ENCODE peak calls at places on chromosomes 7 and 10, in seven cellular contexts. C, D, V, N, O, J and U are unnamed samples.

GRCh38 chr7:87178320-87178719 is 26.1 kb downstream of the DMTF1 start:
- DNase-seq in N (no peak), O (no peak), V (no peak), J (no peak), D (no peak), C (no peak), U (no peak)

GRCh38 chr7:105246195-105247078 is 142.3 kb downstream of the SRPK2 start:
- DNase-seq in J (peak; percentile 67), C (no peak), O (no peak), D (no peak), N (no peak), V (no peak), U (no peak)

GRCh38 chr7:47520408-47520807 is 61.5 kb downstream of the TNS3 start:
- DNase-seq in O (no peak), N (no peak), D (no peak), V (peak; percentile 39), C (no peak), J (no peak), U (peak; percentile 85)

GRCh38 chr10:117754770-117755510 is 212.4 kb downstream of the EMX2 start:
- DNase-seq in N (no peak), D (no peak), V (no peak), J (no peak), O (no peak), C (no peak), U (no peak)

GRCh38 chr10:102644066-102644645 is at the start of gene TRIM8:
- DNase-seq in J (peak; percentile 66), D (no peak), C (no peak), V (peak; percentile 55), N (peak; percentile 61), O (peak; percentile 39), U (no peak)

GRCh38 chr7:121323515-121323914 is 5.3 kb upstream of the WNT16 start:
- DNase-seq in V (no peak), D (no peak), J (no peak), C (no peak), N (no peak), O (no peak), U (no peak)

GRCh38 chr7:92751902-92752901 is 84.2 kb downstream of the CDK6 start:
- DNase-seq in C (no peak), O (no peak), D (no peak), N (peak; percentile 91), V (peak; percentile 93), J (no peak), U (peak; percentile 98)

GRCh38 chr10:34520084-34520483 is 295.0 kb downstream of the PARD3 start:
- DNase-seq in D (no peak), O (no peak), J (no peak), N (no peak), C (no peak), V (peak; percentile 15), U (no peak)

GRCh38 chr7:55194522-55194921 is 170.6 kb upstream of the LANCL2 start:
- DNase-seq in N (no peak), J (no peak), O (no peak), D (no peak), C (no peak), V (no peak), U (no peak)

GRCh38 chr7:45072131-45073030 is 16.4 kb downstream of the NACAD start:
- DNase-seq in D (no peak), N (no peak), C (no peak), O (no peak), J (peak; percentile 65), V (no peak), U (no peak)

GRCh38 chr10:105207596-105207995 is 566.5 kb downstream of the SORCS3 start:
- DNase-seq in V (no peak), N (no peak), D (no peak), J (no peak), O (no peak), C (no peak), U (no peak)

GRCh38 chr7:66696774-66697191 is 43.8 kb upstream of the RABGEF1 start:
- DNase-seq in N (peak; percentile 28), V (peak; percentile 9), C (no peak), O (peak; percentile 25), J (peak; percentile 76), D (no peak), U (peak; percentile 22)

GRCh38 chr10:133139561-133140065 is 20.4 kb upstream of the KNDC1 start:
- DNase-seq in V (no peak), D (no peak), C (no peak), J (peak; percentile 27), O (no peak), N (no peak), U (no peak)

GRCh38 chr7:114405427-114405826 is 9.2 kb upstream of the FOXP2 start:
- DNase-seq in V (peak; percentile 30), D (no peak), N (peak; percentile 33), J (no peak), C (no peak), O (no peak), U (no peak)

GRCh38 chr10:61548371-61548770 is 95.2 kb upstream of the TMEM26 start:
- DNase-seq in N (no peak), D (no peak), O (no peak), V (no peak), J (no peak), C (no peak), U (no peak)

GRCh38 chr10:76973515-76974289 is 663.9 kb downstream of the KCNMA1 start:
- DNase-seq in N (no peak), J (peak; percentile 46), O (no peak), D (no peak), V (no peak), C (no peak), U (peak; percentile 59)

GRCh38 chr10:103958996-103959395 is 7.9 kb upstream of the SLK start:
- DNase-seq in O (no peak), J (no peak), N (no peak), D (no peak), C (no peak), V (no peak), U (no peak)

GRCh38 chr7:90568213-90568612 is 27.9 kb upstream of the CDK14 start:
- DNase-seq in J (no peak), D (no peak), V (no peak), N (no peak), C (no peak), O (no peak), U (peak; percentile 51)

GRCh38 chr7:16999541-17000266 is 117.9 kb upstream of the AGR3 start:
- DNase-seq in V (no peak), J (no peak), D (no peak), O (no peak), N (no peak), C (no peak), U (no peak)

GRCh38 chr7:73708961-73709360 is 10.5 kb downstream of the STX1A start:
- DNase-seq in D (no peak), C (no peak), N (no peak), J (no peak), O (no peak), V (no peak), U (no peak)

GRCh38 chr7:137657476-137658193 is 189.1 kb downstream of the DGKI start:
- DNase-seq in V (no peak), C (no peak), D (no peak), N (no peak), O (no peak), J (no peak), U (no peak)

GRCh38 chr7:159115601-159116501 is 28.8 kb downstream of the VIPR2 start:
- DNase-seq in N (no peak), J (no peak), O (no peak), D (no peak), C (no peak), V (no peak), U (no peak)

GRCh38 chr7:158751743-158752142 is 47.1 kb upstream of the NCAPG2 start:
- DNase-seq in J (no peak), O (no peak), D (no peak), C (no peak), V (no peak), N (no peak), U (no peak)

GRCh38 chr7:106767498-106768323 is 97.4 kb upstream of the PIK3CG start:
- DNase-seq in J (no peak), N (no peak), C (no peak), D (no peak), V (no peak), O (no peak), U (peak; percentile 90)

DNA sequence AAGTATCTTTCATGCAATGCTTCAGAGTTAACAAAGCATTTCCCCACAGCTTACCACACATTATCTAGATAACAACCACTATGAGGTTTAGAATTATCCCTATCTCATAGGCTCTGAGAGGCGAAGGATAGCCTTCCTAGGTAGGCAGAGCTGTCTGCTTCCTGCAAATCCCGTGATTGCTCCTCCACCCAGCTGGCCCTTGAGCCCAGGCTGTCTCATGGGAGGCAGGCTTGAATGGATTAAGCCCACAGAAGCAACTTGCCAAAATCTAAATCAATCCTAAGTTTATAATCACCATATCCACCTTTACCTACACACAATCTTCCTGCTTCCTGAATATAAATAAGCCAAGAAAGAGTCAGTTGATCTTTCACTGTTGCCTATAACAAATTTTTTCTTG is 321.5 kb upstream of the AOAH start:
- DNase-seq in O (no peak), C (no peak), N (no peak), V (no peak), D (no peak), J (no peak), U (no peak)
- TF ChIP-seq RFX5 in O (no peak), C (no peak), N (no peak), V (no peak), D (no peak), J (no peak), U (no peak)

DNA sequence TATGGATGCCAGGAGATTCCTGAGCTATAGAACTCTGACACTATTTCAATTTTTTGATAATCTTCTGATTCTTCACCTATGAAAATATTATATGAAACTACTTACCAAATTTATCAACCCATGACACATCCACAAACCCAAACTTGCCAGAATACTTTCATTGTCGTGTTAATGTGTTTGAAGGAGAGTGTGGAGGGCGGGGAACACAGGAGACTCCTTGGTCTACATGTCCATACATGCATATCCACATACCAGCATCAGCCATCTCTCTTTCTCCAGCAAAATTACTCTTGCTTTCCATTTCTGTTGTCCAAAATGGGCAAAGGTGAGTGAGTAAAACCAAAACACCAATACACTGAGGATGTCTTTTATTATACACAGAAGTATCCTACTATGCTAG is 23.5 kb upstream of the BPGM start:
- DNase-seq in N (no peak), V (no peak), O (no peak), D (no peak), C (no peak), J (no peak), U (no peak)
- TF ChIP-seq RFX5 in N (no peak), V (no peak), O (no peak), D (no peak), C (no peak), J (no peak), U (no peak)

GRCh38 chr10:62900829-62901571 is 84.8 kb upstream of the EGR2 start:
- DNase-seq in N (no peak), D (no peak), C (no peak), J (no peak), V (no peak), O (no peak), U (no peak)
- TF ChIP-seq RFX5 in N (no peak), D (no peak), C (no peak), J (no peak), V (no peak), O (no peak), U (no peak)

DNA sequence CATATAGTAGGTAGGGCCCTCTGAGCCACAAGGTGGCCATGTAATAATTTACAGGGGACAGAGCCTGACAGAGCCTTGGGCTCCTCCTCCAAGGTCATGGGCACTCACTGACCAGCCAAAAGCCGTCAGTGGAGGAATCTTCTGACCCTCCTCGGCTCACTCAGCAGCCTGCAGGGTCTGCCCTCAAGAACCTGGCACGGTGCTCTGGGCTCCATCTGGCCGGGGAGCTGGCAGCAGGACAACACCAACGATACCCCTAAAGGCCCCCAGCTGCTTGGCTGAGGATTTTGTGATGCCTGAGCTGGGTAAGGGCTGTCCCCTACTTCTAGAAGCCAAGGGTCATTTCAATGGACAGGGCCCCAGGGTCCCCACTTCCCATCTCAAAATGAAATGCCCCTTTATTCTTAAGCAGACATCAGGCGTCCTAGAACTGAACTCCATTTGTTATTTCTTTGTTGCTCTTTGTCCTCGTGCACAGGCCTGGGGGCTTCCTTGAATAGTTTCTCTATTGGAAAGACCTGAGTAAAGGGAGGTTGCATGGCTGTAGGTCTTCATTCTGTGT is 311.3 kb upstream of the ZNF32 start:
- DNase-seq in N (no peak), V (no peak), J (no peak), D (no peak), O (no peak), C (no peak), U (no peak)
- TF ChIP-seq RFX5 in N (no peak), V (no peak), J (no peak), D (no peak), O (no peak), C (no peak), U (no peak)